ENCODE peak calls at places on chromosomes 13 and 19, in nine cellular contexts. One of them, this sample, is unnamed.

GRCh38 chr19:18020212-18021067 is 12.5 kb downstream of the ARRDC2 start:
- DNase-seq in CD8-positive, alpha-beta memory T cell: no peak
- DNase-seq in A549: no peak
- DNase-seq in foreskin fibroblast: peak
- DNase-seq in cardiac fibroblast: peak
- DNase-seq in colonic mucosa: peak
- DNase-seq in fibroblast of mammary gland: peak
- DNase-seq in body of pancreas: peak
- DNase-seq in OCI-LY7: no peak
- DNase-seq in this sample: peak

GRCh38 chr13:50847501-50847900 is 4.0 kb upstream of the DLEU7 start:
- DNase-seq in foreskin fibroblast: no peak
- DNase-seq in CD8-positive, alpha-beta memory T cell: no peak
- DNase-seq in cardiac fibroblast: no peak
- DNase-seq in A549: no peak
- DNase-seq in fibroblast of mammary gland: no peak
- DNase-seq in body of pancreas: no peak
- DNase-seq in OCI-LY7: no peak
- DNase-seq in colonic mucosa: no peak
- DNase-seq in this sample: no peak

GRCh38 chr19:8585894-8586750 is 8.9 kb upstream of the MYO1F start:
- DNase-seq in cardiac fibroblast: peak
- DNase-seq in foreskin fibroblast: no peak
- DNase-seq in colonic mucosa: peak
- DNase-seq in fibroblast of mammary gland: no peak
- DNase-seq in CD8-positive, alpha-beta memory T cell: no peak
- DNase-seq in A549: peak
- DNase-seq in body of pancreas: peak
- DNase-seq in OCI-LY7: peak
- DNase-seq in this sample: peak

GRCh38 chr13:51286135-51287002 is 53.1 kb upstream of the SERPINE3 start:
- DNase-seq in fibroblast of mammary gland: peak
- DNase-seq in OCI-LY7: peak
- DNase-seq in foreskin fibroblast: peak
- DNase-seq in A549: peak
- DNase-seq in body of pancreas: peak
- DNase-seq in cardiac fibroblast: peak
- DNase-seq in colonic mucosa: peak
- DNase-seq in CD8-positive, alpha-beta memory T cell: peak
- DNase-seq in this sample: peak

GRCh38 chr19:39641773-39642172 is 13.9 kb upstream of the LGALS16 start:
- DNase-seq in colonic mucosa: no peak
- DNase-seq in foreskin fibroblast: no peak
- DNase-seq in A549: peak
- DNase-seq in OCI-LY7: no peak
- DNase-seq in body of pancreas: no peak
- DNase-seq in CD8-positive, alpha-beta memory T cell: no peak
- DNase-seq in fibroblast of mammary gland: no peak
- DNase-seq in cardiac fibroblast: no peak
- DNase-seq in this sample: no peak

GRCh38 chr19:47179643-47180310 is 49.1 kb downstream of the SAE1 start:
- DNase-seq in CD8-positive, alpha-beta memory T cell: no peak
- DNase-seq in cardiac fibroblast: no peak
- DNase-seq in foreskin fibroblast: no peak
- DNase-seq in OCI-LY7: no peak
- DNase-seq in colonic mucosa: no peak
- DNase-seq in A549: no peak
- DNase-seq in body of pancreas: no peak
- DNase-seq in fibroblast of mammary gland: no peak
- DNase-seq in this sample: no peak

GRCh38 chr19:6894313-6894712 is 6.9 kb downstream of the ADGRE1 start:
- DNase-seq in body of pancreas: no peak
- DNase-seq in A549: no peak
- DNase-seq in CD8-positive, alpha-beta memory T cell: no peak
- DNase-seq in fibroblast of mammary gland: no peak
- DNase-seq in colonic mucosa: no peak
- DNase-seq in OCI-LY7: no peak
- DNase-seq in foreskin fibroblast: no peak
- DNase-seq in cardiac fibroblast: no peak
- DNase-seq in this sample: no peak

GRCh38 chr13:24614306-24615080 is 65.7 kb upstream of the ATP12A start:
- DNase-seq in colonic mucosa: no peak
- DNase-seq in OCI-LY7: no peak
- DNase-seq in body of pancreas: no peak
- DNase-seq in foreskin fibroblast: no peak
- DNase-seq in cardiac fibroblast: no peak
- DNase-seq in fibroblast of mammary gland: no peak
- DNase-seq in CD8-positive, alpha-beta memory T cell: no peak
- DNase-seq in A549: no peak
- DNase-seq in this sample: no peak

GRCh38 chr13:50843256-50844043 is at the start of gene DLEU7:
- DNase-seq in A549: no peak
- DNase-seq in OCI-LY7: no peak
- DNase-seq in body of pancreas: no peak
- DNase-seq in cardiac fibroblast: no peak
- DNase-seq in foreskin fibroblast: no peak
- DNase-seq in colonic mucosa: no peak
- DNase-seq in fibroblast of mammary gland: no peak
- DNase-seq in CD8-positive, alpha-beta memory T cell: no peak
- DNase-seq in this sample: no peak

GRCh38 chr13:76798037-76798436 is 88.2 kb downstream of the KCTD12 start:
- DNase-seq in fibroblast of mammary gland: peak
- DNase-seq in OCI-LY7: no peak
- DNase-seq in body of pancreas: no peak
- DNase-seq in foreskin fibroblast: no peak
- DNase-seq in A549: no peak
- DNase-seq in CD8-positive, alpha-beta memory T cell: no peak
- DNase-seq in cardiac fibroblast: no peak
- DNase-seq in colonic mucosa: no peak
- DNase-seq in this sample: no peak

GRCh38 chr19:7646426-7646700 is 9.5 kb downstream of the STXBP2 start:
- DNase-seq in OCI-LY7: no peak
- DNase-seq in CD8-positive, alpha-beta memory T cell: no peak
- DNase-seq in A549: no peak
- DNase-seq in foreskin fibroblast: no peak
- DNase-seq in cardiac fibroblast: no peak
- DNase-seq in colonic mucosa: no peak
- DNase-seq in body of pancreas: no peak
- DNase-seq in fibroblast of mammary gland: no peak
- DNase-seq in this sample: no peak

GRCh38 chr13:36549126-36549702 is 116.9 kb downstream of the CCNA1 start:
- DNase-seq in cardiac fibroblast: no peak
- DNase-seq in foreskin fibroblast: no peak
- DNase-seq in body of pancreas: no peak
- DNase-seq in fibroblast of mammary gland: no peak
- DNase-seq in A549: no peak
- DNase-seq in CD8-positive, alpha-beta memory T cell: no peak
- DNase-seq in OCI-LY7: no peak
- DNase-seq in colonic mucosa: no peak
- DNase-seq in this sample: no peak

GRCh38 chr19:9958451-9958850 is 22.1 kb upstream of the OLFM2 start:
- DNase-seq in body of pancreas: no peak
- DNase-seq in foreskin fibroblast: peak
- DNase-seq in A549: no peak
- DNase-seq in cardiac fibroblast: peak
- DNase-seq in CD8-positive, alpha-beta memory T cell: no peak
- DNase-seq in fibroblast of mammary gland: peak
- DNase-seq in colonic mucosa: no peak
- DNase-seq in OCI-LY7: no peak
- DNase-seq in this sample: no peak

GRCh38 chr19:13155472-13156284 is 5.5 kb downstream of the IER2 start:
- DNase-seq in fibroblast of mammary gland: peak
- DNase-seq in CD8-positive, alpha-beta memory T cell: peak
- DNase-seq in OCI-LY7: peak
- DNase-seq in A549: peak
- DNase-seq in colonic mucosa: peak
- DNase-seq in cardiac fibroblast: peak
- DNase-seq in body of pancreas: peak
- DNase-seq in foreskin fibroblast: peak
- DNase-seq in this sample: peak

GRCh38 chr13:112056284-112056727 is 10.6 kb upstream of the SOX1 start:
- DNase-seq in OCI-LY7: no peak
- DNase-seq in A549: no peak
- DNase-seq in foreskin fibroblast: no peak
- DNase-seq in fibroblast of mammary gland: no peak
- DNase-seq in colonic mucosa: no peak
- DNase-seq in body of pancreas: no peak
- DNase-seq in cardiac fibroblast: no peak
- DNase-seq in CD8-positive, alpha-beta memory T cell: no peak
- DNase-seq in this sample: no peak
- H3K4me3 ChIP-seq in OCI-LY7: no peak
- H3K4me3 ChIP-seq in A549: no peak
- H3K4me3 ChIP-seq in foreskin fibroblast: no peak
- H3K4me3 ChIP-seq in fibroblast of mammary gland: no peak
- H3K4me3 ChIP-seq in colonic mucosa: no peak
- H3K4me3 ChIP-seq in body of pancreas: no peak
- H3K4me3 ChIP-seq in cardiac fibroblast: no peak
- H3K4me3 ChIP-seq in CD8-positive, alpha-beta memory T cell: no peak
- H3K4me3 ChIP-seq in this sample: no peak

GRCh38 chr13:99124046-99124400 is 76.6 kb upstream of the UBAC2 start:
- DNase-seq in body of pancreas: no peak
- DNase-seq in foreskin fibroblast: no peak
- DNase-seq in CD8-positive, alpha-beta memory T cell: no peak
- DNase-seq in A549: no peak
- DNase-seq in OCI-LY7: no peak
- DNase-seq in cardiac fibroblast: no peak
- DNase-seq in colonic mucosa: no peak
- DNase-seq in fibroblast of mammary gland: no peak
- DNase-seq in this sample: no peak

GRCh38 chr13:99123101-99124045 is 77.3 kb upstream of the UBAC2 start:
- DNase-seq in cardiac fibroblast: no peak
- DNase-seq in A549: no peak
- DNase-seq in body of pancreas: no peak
- DNase-seq in foreskin fibroblast: peak
- DNase-seq in CD8-positive, alpha-beta memory T cell: no peak
- DNase-seq in colonic mucosa: no peak
- DNase-seq in OCI-LY7: no peak
- DNase-seq in fibroblast of mammary gland: peak
- DNase-seq in this sample: no peak

GRCh38 chr13:99126821-99127220 is 73.8 kb upstream of the UBAC2 start:
- DNase-seq in foreskin fibroblast: no peak
- DNase-seq in fibroblast of mammary gland: no peak
- DNase-seq in CD8-positive, alpha-beta memory T cell: no peak
- DNase-seq in colonic mucosa: no peak
- DNase-seq in body of pancreas: no peak
- DNase-seq in cardiac fibroblast: no peak
- DNase-seq in OCI-LY7: no peak
- DNase-seq in A549: no peak
- DNase-seq in this sample: no peak

GRCh38 chr13:99124695-99125334 is 75.8 kb upstream of the UBAC2 start:
- DNase-seq in CD8-positive, alpha-beta memory T cell: no peak
- DNase-seq in colonic mucosa: no peak
- DNase-seq in cardiac fibroblast: peak
- DNase-seq in OCI-LY7: peak
- DNase-seq in fibroblast of mammary gland: peak
- DNase-seq in body of pancreas: no peak
- DNase-seq in foreskin fibroblast: peak
- DNase-seq in A549: peak
- DNase-seq in this sample: peak

GRCh38 chr13:99125335-99125915 is 75.2 kb upstream of the UBAC2 start:
- DNase-seq in body of pancreas: no peak
- DNase-seq in fibroblast of mammary gland: no peak
- DNase-seq in foreskin fibroblast: no peak
- DNase-seq in A549: no peak
- DNase-seq in OCI-LY7: no peak
- DNase-seq in CD8-positive, alpha-beta memory T cell: no peak
- DNase-seq in cardiac fibroblast: no peak
- DNase-seq in colonic mucosa: no peak
- DNase-seq in this sample: no peak
- H3K4me3 ChIP-seq in body of pancreas: no peak
- H3K4me3 ChIP-seq in fibroblast of mammary gland: no peak
- H3K4me3 ChIP-seq in foreskin fibroblast: no peak
- H3K4me3 ChIP-seq in A549: no peak
- H3K4me3 ChIP-seq in OCI-LY7: peak
- H3K4me3 ChIP-seq in CD8-positive, alpha-beta memory T cell: no peak
- H3K4me3 ChIP-seq in cardiac fibroblast: no peak
- H3K4me3 ChIP-seq in colonic mucosa: no peak
- H3K4me3 ChIP-seq in this sample: peak

GRCh38 chr13:21063031-21063430 is 1.6 kb upstream of the LATS2 start:
- DNase-seq in CD8-positive, alpha-beta memory T cell: no peak
- DNase-seq in fibroblast of mammary gland: no peak
- DNase-seq in OCI-LY7: no peak
- DNase-seq in cardiac fibroblast: no peak
- DNase-seq in A549: no peak
- DNase-seq in colonic mucosa: peak
- DNase-seq in foreskin fibroblast: no peak
- DNase-seq in body of pancreas: no peak
- DNase-seq in this sample: no peak

GRCh38 chr13:21061077-21061945 is at the start of gene LATS2:
- DNase-seq in OCI-LY7: peak
- DNase-seq in fibroblast of mammary gland: peak
- DNase-seq in body of pancreas: peak
- DNase-seq in A549: peak
- DNase-seq in cardiac fibroblast: peak
- DNase-seq in foreskin fibroblast: peak
- DNase-seq in CD8-positive, alpha-beta memory T cell: peak
- DNase-seq in colonic mucosa: peak
- DNase-seq in this sample: peak

GRCh38 chr13:21058361-21058760 is 3.0 kb downstream of the LATS2 start:
- DNase-seq in fibroblast of mammary gland: no peak
- DNase-seq in cardiac fibroblast: peak
- DNase-seq in A549: no peak
- DNase-seq in colonic mucosa: peak
- DNase-seq in foreskin fibroblast: peak
- DNase-seq in CD8-positive, alpha-beta memory T cell: no peak
- DNase-seq in body of pancreas: no peak
- DNase-seq in OCI-LY7: no peak
- DNase-seq in this sample: no peak

GRCh38 chr13:21060063-21060826 is 1.1 kb downstream of the LATS2 start:
- DNase-seq in A549: peak
- DNase-seq in CD8-positive, alpha-beta memory T cell: no peak
- DNase-seq in fibroblast of mammary gland: peak
- DNase-seq in foreskin fibroblast: no peak
- DNase-seq in colonic mucosa: peak
- DNase-seq in cardiac fibroblast: peak
- DNase-seq in body of pancreas: peak
- DNase-seq in OCI-LY7: no peak
- DNase-seq in this sample: no peak

DNA sequence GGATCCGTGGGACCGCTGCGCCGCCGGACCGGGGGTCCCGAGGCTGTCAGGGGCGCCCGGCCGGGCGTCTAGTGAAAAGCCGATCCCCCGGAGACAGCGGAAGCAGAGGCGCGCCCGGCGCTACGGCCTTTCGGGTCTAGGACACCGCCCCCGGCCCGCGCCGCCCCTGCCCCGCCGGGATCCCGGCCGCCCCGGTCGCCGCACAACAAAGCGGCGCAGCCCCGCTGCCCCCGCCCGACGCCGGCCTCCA is 634 bp downstream of the LATS2 start:
- DNase-seq in cardiac fibroblast: no peak
- DNase-seq in OCI-LY7: no peak
- DNase-seq in body of pancreas: no peak
- DNase-seq in CD8-positive, alpha-beta memory T cell: no peak
- DNase-seq in colonic mucosa: no peak
- DNase-seq in A549: no peak
- DNase-seq in foreskin fibroblast: no peak
- DNase-seq in fibroblast of mammary gland: no peak
- DNase-seq in this sample: no peak
- H3K4me3 ChIP-seq in cardiac fibroblast: peak
- H3K4me3 ChIP-seq in OCI-LY7: no peak
- H3K4me3 ChIP-seq in body of pancreas: peak
- H3K4me3 ChIP-seq in CD8-positive, alpha-beta memory T cell: no peak
- H3K4me3 ChIP-seq in colonic mucosa: peak
- H3K4me3 ChIP-seq in A549: peak
- H3K4me3 ChIP-seq in foreskin fibroblast: peak
- H3K4me3 ChIP-seq in fibroblast of mammary gland: peak
- H3K4me3 ChIP-seq in this sample: peak

GRCh38 chr19:42477933-42478332 is 35.2 kb upstream of the CXCL17 start:
- DNase-seq in cardiac fibroblast: no peak
- DNase-seq in colonic mucosa: no peak
- DNase-seq in foreskin fibroblast: no peak
- DNase-seq in CD8-positive, alpha-beta memory T cell: no peak
- DNase-seq in body of pancreas: no peak
- DNase-seq in A549: no peak
- DNase-seq in fibroblast of mammary gland: no peak
- DNase-seq in OCI-LY7: no peak
- DNase-seq in this sample: no peak
- H3K4me3 ChIP-seq in cardiac fibroblast: no peak
- H3K4me3 ChIP-seq in colonic mucosa: no peak
- H3K4me3 ChIP-seq in foreskin fibroblast: no peak
- H3K4me3 ChIP-seq in CD8-positive, alpha-beta memory T cell: no peak
- H3K4me3 ChIP-seq in body of pancreas: no peak
- H3K4me3 ChIP-seq in A549: no peak
- H3K4me3 ChIP-seq in fibroblast of mammary gland: no peak
- H3K4me3 ChIP-seq in OCI-LY7: no peak
- H3K4me3 ChIP-seq in this sample: no peak

This sample was measured in PC-9.